ENCODE peak calls at places on chromosomes 1 and 21, in five cellular contexts. One of them, this sample, is unnamed.

GRCh38 chr21:31182231-31183129 is 144.2 kb upstream of the KRTAP19-8 start:
- DNase-seq in OCI-LY7: no peak
- DNase-seq in pancreas: no peak
- DNase-seq in heart left ventricle: no peak
- DNase-seq in mammary epithelial cell: no peak
- DNase-seq in this sample: no peak

GRCh38 chr1:39754026-39754569 is 15.4 kb downstream of the PPIE start:
- DNase-seq in OCI-LY7: no peak
- DNase-seq in pancreas: no peak
- DNase-seq in mammary epithelial cell: no peak
- DNase-seq in heart left ventricle: no peak
- DNase-seq in this sample: no peak

GRCh38 chr1:150609726-150610125 is 19.7 kb downstream of the ENSA start:
- DNase-seq in OCI-LY7: no peak
- DNase-seq in pancreas: no peak
- DNase-seq in mammary epithelial cell: no peak
- DNase-seq in heart left ventricle: no peak
- DNase-seq in this sample: no peak

GRCh38 chr1:100219457-100219856 is 30.2 kb downstream of the DBT start:
- DNase-seq in pancreas: no peak
- DNase-seq in mammary epithelial cell: no peak
- DNase-seq in OCI-LY7: no peak
- DNase-seq in heart left ventricle: no peak
- DNase-seq in this sample: no peak

GRCh38 chr1:8718878-8719361 is 98.5 kb downstream of the RERE start:
- DNase-seq in pancreas: no peak
- DNase-seq in OCI-LY7: no peak
- DNase-seq in mammary epithelial cell: no peak
- DNase-seq in heart left ventricle: no peak
- DNase-seq in this sample: no peak

GRCh38 chr1:74317663-74318062 is 82.5 kb downstream of the TNNI3K start:
- DNase-seq in heart left ventricle: no peak
- DNase-seq in mammary epithelial cell: no peak
- DNase-seq in OCI-LY7: no peak
- DNase-seq in pancreas: no peak
- DNase-seq in this sample: no peak

GRCh38 chr1:153866045-153866850 is 56.5 kb downstream of the GATAD2B start:
- DNase-seq in pancreas: no peak
- DNase-seq in OCI-LY7: no peak
- DNase-seq in heart left ventricle: no peak
- DNase-seq in mammary epithelial cell: no peak
- DNase-seq in this sample: no peak

GRCh38 chr1:109369167-109369746 is 28.5 kb downstream of the SORT1 start:
- DNase-seq in OCI-LY7: no peak
- DNase-seq in heart left ventricle: no peak
- DNase-seq in pancreas: no peak
- DNase-seq in mammary epithelial cell: no peak
- DNase-seq in this sample: no peak

GRCh38 chr1:44792736-44793502 is 4.9 kb upstream of the BEST4 start:
- DNase-seq in OCI-LY7: no peak
- DNase-seq in pancreas: no peak
- DNase-seq in mammary epithelial cell: no peak
- DNase-seq in heart left ventricle: no peak
- DNase-seq in this sample: peak; percentile 52

GRCh38 chr21:37907076-37907475 is 9.2 kb downstream of the KCNJ6 start:
- DNase-seq in heart left ventricle: no peak
- DNase-seq in pancreas: no peak
- DNase-seq in mammary epithelial cell: peak; percentile 8
- DNase-seq in OCI-LY7: no peak
- DNase-seq in this sample: no peak

GRCh38 chr1:83102630-83103071 is 896.3 kb downstream of the TTLL7 start:
- DNase-seq in pancreas: no peak
- DNase-seq in mammary epithelial cell: no peak
- DNase-seq in heart left ventricle: no peak
- DNase-seq in OCI-LY7: no peak
- DNase-seq in this sample: no peak

GRCh38 chr1:205670611-205671430 is 9.5 kb downstream of the SLC45A3 start:
- DNase-seq in OCI-LY7: no peak
- DNase-seq in pancreas: no peak
- DNase-seq in mammary epithelial cell: no peak
- DNase-seq in heart left ventricle: no peak
- DNase-seq in this sample: no peak

GRCh38 chr1:164563821-164564251 is 4.9 kb downstream of the PBX1 start:
- DNase-seq in OCI-LY7: no peak
- DNase-seq in mammary epithelial cell: peak; percentile 27
- DNase-seq in heart left ventricle: no peak
- DNase-seq in pancreas: no peak
- DNase-seq in this sample: no peak

GRCh38 chr1:246658567-246658966 is 65.6 kb upstream of the SCCPDH start:
- DNase-seq in heart left ventricle: no peak
- DNase-seq in OCI-LY7: no peak
- DNase-seq in pancreas: no peak
- DNase-seq in mammary epithelial cell: no peak
- DNase-seq in this sample: no peak

GRCh38 chr1:1440262-1440772 is 4.8 kb downstream of the VWA1 start:
- DNase-seq in OCI-LY7: no peak
- DNase-seq in heart left ventricle: no peak
- DNase-seq in mammary epithelial cell: no peak
- DNase-seq in pancreas: peak; percentile 32
- DNase-seq in this sample: no peak

GRCh38 chr1:118304722-118305344 is 119.8 kb upstream of the SPAG17 start:
- DNase-seq in pancreas: no peak
- DNase-seq in mammary epithelial cell: no peak
- DNase-seq in heart left ventricle: no peak
- DNase-seq in OCI-LY7: no peak
- DNase-seq in this sample: no peak

GRCh38 chr1:190477687-190478192 is at the start of gene BRINP3:
- DNase-seq in OCI-LY7: no peak
- DNase-seq in mammary epithelial cell: no peak
- DNase-seq in pancreas: no peak
- DNase-seq in heart left ventricle: no peak
- DNase-seq in this sample: no peak

GRCh38 chr1:161935264-161935663 is 88.4 kb downstream of the OLFML2B start:
- DNase-seq in OCI-LY7: no peak
- DNase-seq in heart left ventricle: no peak
- DNase-seq in mammary epithelial cell: no peak
- DNase-seq in pancreas: no peak
- DNase-seq in this sample: no peak

GRCh38 chr1:112399456-112399855 is 3.4 kb downstream of the CTTNBP2NL start:
- DNase-seq in mammary epithelial cell: no peak
- DNase-seq in pancreas: no peak
- DNase-seq in heart left ventricle: no peak
- DNase-seq in OCI-LY7: peak; percentile 52
- DNase-seq in this sample: no peak

GRCh38 chr21:27423906-27424595 is 457.2 kb upstream of the ADAMTS5 start:
- DNase-seq in pancreas: no peak
- DNase-seq in mammary epithelial cell: peak; percentile 46
- DNase-seq in heart left ventricle: no peak
- DNase-seq in OCI-LY7: no peak
- DNase-seq in this sample: no peak

GRCh38 chr1:222347627-222348026 is 200.3 kb downstream of the HHIPL2 start:
- DNase-seq in mammary epithelial cell: no peak
- DNase-seq in OCI-LY7: no peak
- DNase-seq in pancreas: no peak
- DNase-seq in heart left ventricle: no peak
- DNase-seq in this sample: no peak

GRCh38 chr1:39839651-39840050 is 43.7 kb downstream of the TRIT1 start:
- DNase-seq in heart left ventricle: no peak
- DNase-seq in OCI-LY7: no peak
- DNase-seq in pancreas: no peak
- DNase-seq in mammary epithelial cell: no peak
- DNase-seq in this sample: no peak

GRCh38 chr21:38289697-38290096 is 32.9 kb downstream of the KCNJ15 start:
- DNase-seq in pancreas: peak; percentile 37
- DNase-seq in OCI-LY7: no peak
- DNase-seq in mammary epithelial cell: peak; percentile 99
- DNase-seq in heart left ventricle: peak; percentile 33
- DNase-seq in this sample: peak; percentile 51

GRCh38 chr1:93715529-93716126 is 34.0 kb upstream of the BCAR3 start:
- DNase-seq in OCI-LY7: peak; percentile 78
- DNase-seq in heart left ventricle: peak; percentile 70
- DNase-seq in mammary epithelial cell: no peak
- DNase-seq in pancreas: no peak
- DNase-seq in this sample: no peak

GRCh38 chr1:194342484-194343262 is 1156.3 kb upstream of the B3GALT2 start:
- DNase-seq in mammary epithelial cell: no peak
- DNase-seq in pancreas: no peak
- DNase-seq in heart left ventricle: no peak
- DNase-seq in OCI-LY7: peak; percentile 59
- DNase-seq in this sample: no peak

GRCh38 chr1:176033474-176033873 is 173.6 kb downstream of the COP1 start:
- DNase-seq in mammary epithelial cell: peak; percentile 16
- DNase-seq in pancreas: no peak
- DNase-seq in OCI-LY7: no peak
- DNase-seq in heart left ventricle: no peak
- DNase-seq in this sample: no peak

GRCh38 chr1:86419277-86419903 is 4.6 kb upstream of the CLCA2 start:
- DNase-seq in heart left ventricle: no peak
- DNase-seq in mammary epithelial cell: peak; percentile 52
- DNase-seq in OCI-LY7: peak; percentile 65
- DNase-seq in pancreas: no peak
- DNase-seq in this sample: no peak

GRCh38 chr1:47561523-47562007 is 123.7 kb downstream of the FOXD2 start:
- DNase-seq in mammary epithelial cell: peak; percentile 86
- DNase-seq in pancreas: no peak
- DNase-seq in heart left ventricle: peak; percentile 48
- DNase-seq in OCI-LY7: no peak
- DNase-seq in this sample: no peak

GRCh38 chr1:7379445-7379971 is 391.6 kb upstream of the VAMP3 start:
- DNase-seq in pancreas: no peak
- DNase-seq in OCI-LY7: no peak
- DNase-seq in mammary epithelial cell: peak; percentile 86
- DNase-seq in heart left ventricle: no peak
- DNase-seq in this sample: peak; percentile 21

GRCh38 chr1:85339089-85339488 is 62.7 kb upstream of the BCL10 start:
- DNase-seq in heart left ventricle: no peak
- DNase-seq in mammary epithelial cell: peak; percentile 59
- DNase-seq in pancreas: no peak
- DNase-seq in OCI-LY7: no peak
- DNase-seq in this sample: no peak

GRCh38 chr21:16583567-16583966 is 853.8 kb downstream of the USP25 start:
- DNase-seq in heart left ventricle: no peak
- DNase-seq in mammary epithelial cell: no peak
- DNase-seq in pancreas: no peak
- DNase-seq in OCI-LY7: no peak
- DNase-seq in this sample: no peak

GRCh38 chr1:101331794-101332193 is 95.0 kb downstream of the S1PR1 start:
- DNase-seq in mammary epithelial cell: no peak
- DNase-seq in pancreas: no peak
- DNase-seq in heart left ventricle: no peak
- DNase-seq in OCI-LY7: no peak
- DNase-seq in this sample: no peak

GRCh38 chr1:243440406-243440805 is 184.6 kb downstream of the SDCCAG8 start:
- DNase-seq in pancreas: no peak
- DNase-seq in heart left ventricle: no peak
- DNase-seq in mammary epithelial cell: no peak
- DNase-seq in OCI-LY7: no peak
- DNase-seq in this sample: no peak

GRCh38 chr1:152906023-152906565 is 2.3 kb upstream of the IVL start:
- DNase-seq in heart left ventricle: no peak
- DNase-seq in mammary epithelial cell: peak; percentile 100
- DNase-seq in OCI-LY7: no peak
- DNase-seq in pancreas: no peak
- DNase-seq in this sample: no peak

GRCh38 chr1:63968663-63969460 is 195.0 kb downstream of the ROR1 start:
- DNase-seq in OCI-LY7: no peak
- DNase-seq in pancreas: peak; percentile 28
- DNase-seq in mammary epithelial cell: no peak
- DNase-seq in heart left ventricle: peak; percentile 80
- DNase-seq in this sample: peak; percentile 84

GRCh38 chr21:43602277-43603229 is 56.7 kb downstream of the HSF2BP start:
- DNase-seq in mammary epithelial cell: peak; percentile 41
- DNase-seq in heart left ventricle: no peak
- DNase-seq in pancreas: no peak
- DNase-seq in OCI-LY7: no peak
- DNase-seq in this sample: no peak
- H3K27ac ChIP-seq in mammary epithelial cell: peak overlapping the region; percentile 94
- H3K27ac ChIP-seq in heart left ventricle: peak overlapping the region; percentile 5
- H3K27ac ChIP-seq in pancreas: peak overlapping the region; percentile 20
- H3K27ac ChIP-seq in OCI-LY7: no peak overlapping the region
- H3K27ac ChIP-seq in this sample: no peak overlapping the region

GRCh38 chr1:229710746-229711145 is 84.7 kb downstream of the URB2 start:
- DNase-seq in pancreas: no peak
- DNase-seq in heart left ventricle: no peak
- DNase-seq in mammary epithelial cell: no peak
- DNase-seq in OCI-LY7: no peak
- DNase-seq in this sample: no peak
- TF ChIP-seq CTCF in pancreas: no peak
- TF ChIP-seq CTCF in heart left ventricle: no peak
- TF ChIP-seq CTCF in mammary epithelial cell: no peak
- TF ChIP-seq CTCF in OCI-LY7: no peak
- TF ChIP-seq CTCF in this sample: no peak

DNA sequence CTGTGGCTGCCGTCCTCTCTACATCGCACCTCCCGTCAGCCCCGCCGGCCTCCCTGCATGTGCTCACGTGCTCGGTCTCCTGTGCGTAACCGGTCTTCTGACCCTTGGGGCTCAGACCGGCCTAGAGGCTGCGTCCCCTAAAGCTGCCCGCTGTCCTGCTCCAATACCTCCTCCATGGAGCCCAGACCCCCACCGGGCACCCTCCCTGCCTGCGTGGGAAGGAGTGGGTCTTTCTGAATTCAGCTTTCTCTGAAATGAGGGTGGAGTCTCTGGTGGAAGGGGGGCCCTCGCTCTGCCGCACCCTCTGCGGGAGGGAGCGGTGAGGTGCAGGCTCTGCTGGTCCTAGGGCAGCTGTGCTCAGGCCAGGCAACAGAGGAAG is 18.7 kb upstream of the POFUT2 start:
- DNase-seq in OCI-LY7: no peak
- DNase-seq in pancreas: no peak
- DNase-seq in heart left ventricle: peak; percentile 30
- DNase-seq in mammary epithelial cell: no peak
- DNase-seq in this sample: no peak
- H3K27ac ChIP-seq in OCI-LY7: no peak overlapping the region
- H3K27ac ChIP-seq in pancreas: peak overlapping the region; percentile 81
- H3K27ac ChIP-seq in heart left ventricle: peak overlapping the region; percentile 81
- H3K27ac ChIP-seq in mammary epithelial cell: no peak overlapping the region
- H3K27ac ChIP-seq in this sample: peak overlapping the region; percentile 84

GRCh38 chr1:203700901-203701300 is 64.1 kb upstream of the LAX1 start:
- DNase-seq in heart left ventricle: no peak
- DNase-seq in mammary epithelial cell: no peak
- DNase-seq in pancreas: no peak
- DNase-seq in OCI-LY7: no peak
- DNase-seq in this sample: no peak
- TF ChIP-seq CTCF in heart left ventricle: no peak
- TF ChIP-seq CTCF in mammary epithelial cell: no peak
- TF ChIP-seq CTCF in pancreas: no peak
- TF ChIP-seq CTCF in OCI-LY7: no peak
- TF ChIP-seq CTCF in this sample: no peak

GRCh38 chr1:183548136-183548535 is 42.1 kb downstream of the NCF2 start:
- DNase-seq in pancreas: no peak
- DNase-seq in mammary epithelial cell: no peak
- DNase-seq in heart left ventricle: no peak
- DNase-seq in OCI-LY7: peak; percentile 79
- DNase-seq in this sample: no peak

GRCh38 chr1:183544598-183545297 is 45.5 kb downstream of the NCF2 start:
- DNase-seq in pancreas: no peak
- DNase-seq in mammary epithelial cell: no peak
- DNase-seq in OCI-LY7: no peak
- DNase-seq in heart left ventricle: peak; percentile 56
- DNase-seq in this sample: no peak

GRCh38 chr1:183546427-183546826 is 43.8 kb downstream of the NCF2 start:
- DNase-seq in mammary epithelial cell: no peak
- DNase-seq in pancreas: no peak
- DNase-seq in heart left ventricle: no peak
- DNase-seq in OCI-LY7: no peak
- DNase-seq in this sample: no peak

GRCh38 chr1:183543619-183544204 is 46.5 kb downstream of the NCF2 start:
- DNase-seq in mammary epithelial cell: peak; percentile 55
- DNase-seq in pancreas: no peak
- DNase-seq in heart left ventricle: no peak
- DNase-seq in OCI-LY7: peak; percentile 67
- DNase-seq in this sample: no peak
- H3K27ac ChIP-seq in mammary epithelial cell: no peak overlapping the region
- H3K27ac ChIP-seq in pancreas: no peak overlapping the region
- H3K27ac ChIP-seq in heart left ventricle: no peak overlapping the region
- H3K27ac ChIP-seq in OCI-LY7: no peak overlapping the region
- H3K27ac ChIP-seq in this sample: no peak overlapping the region